ENCODE peak calls at places on chromosomes 16 and 17, in six cellular contexts. K, A, C, J, G and L are unnamed samples.

GRCh38 chr16:72124761-72125634 is 31.4 kb downstream of the DHX38 start:
- DNase-seq in K (peak), A (peak), C (peak), J (peak), G (peak), L (peak)

GRCh38 chr17:41689497-41690299 is 1.0 kb downstream of the EIF1 start:
- DNase-seq in K (no peak), A (no peak), C (peak), J (peak), G (peak), L (peak)

GRCh38 chr17:1487939-1488825 is 4.3 kb downstream of the MYO1C start:
- DNase-seq in K (no peak), A (peak), C (peak), J (peak), G (peak), L (peak)

GRCh38 chr17:3986939-3987335 is 22.7 kb upstream of the ATP2A3 start:
- DNase-seq in K (no peak), A (no peak), C (no peak), J (no peak), G (no peak), L (no peak)

GRCh38 chr16:9123871-9124270 is 32.4 kb downstream of the HAPSTR1 start:
- DNase-seq in K (no peak), A (no peak), C (no peak), J (peak), G (peak), L (no peak)

GRCh38 chr16:2212362-2213324 is 2.0 kb upstream of the BRICD5 start:
- DNase-seq in K (no peak), A (no peak), C (no peak), J (peak), G (no peak), L (no peak)

GRCh38 chr17:78875738-78876597 is 27.0 kb downstream of the CEP295NL start:
- DNase-seq in K (no peak), A (no peak), C (no peak), J (no peak), G (peak), L (peak)

GRCh38 chr17:968812-969766 is 10.5 kb downstream of the NXN start:
- DNase-seq in K (no peak), A (no peak), C (no peak), J (no peak), G (no peak), L (no peak)

GRCh38 chr17:74545456-74546230 is at the start of gene CD300C:
- DNase-seq in K (no peak), A (no peak), C (no peak), J (peak), G (no peak), L (no peak)

GRCh38 chr16:10114411-10114810 is 67.8 kb downstream of the GRIN2A start:
- DNase-seq in K (no peak), A (no peak), C (no peak), J (no peak), G (peak), L (no peak)

GRCh38 chr17:59811209-59811608 is 81.5 kb downstream of the TUBD1 start:
- DNase-seq in K (no peak), A (no peak), C (no peak), J (no peak), G (no peak), L (no peak)

GRCh38 chr16:12016166-12016947 is 39.8 kb downstream of the SNX29 start:
- DNase-seq in K (no peak), A (no peak), C (no peak), J (no peak), G (peak), L (peak)

GRCh38 chr17:49986396-49987289 is 8.4 kb downstream of the DLX3 start:
- DNase-seq in K (no peak), A (no peak), C (no peak), J (no peak), G (no peak), L (no peak)

GRCh38 chr17:79777166-79777843 is 643 bp upstream of the CBX2 start:
- DNase-seq in K (no peak), A (peak), C (peak), J (no peak), G (peak), L (peak)

GRCh38 chr17:4509402-4509801 is 10.7 kb downstream of the SPNS2 start:
- DNase-seq in K (no peak), A (no peak), C (no peak), J (no peak), G (no peak), L (no peak)

GRCh38 chr16:67263201-67263600 is 14.4 kb downstream of the SLC9A5 start:
- DNase-seq in K (no peak), A (no peak), C (no peak), J (no peak), G (no peak), L (no peak)

GRCh38 chr16:54269461-54269860 is 17.1 kb downstream of the IRX3 start:
- DNase-seq in K (no peak), A (no peak), C (no peak), J (no peak), G (no peak), L (no peak)

GRCh38 chr16:27670071-27670825 is 120.3 kb downstream of the KATNIP start:
- DNase-seq in K (no peak), A (no peak), C (no peak), J (no peak), G (no peak), L (no peak)

GRCh38 chr17:3845361-3845753 is 689 bp downstream of the NCBP3 start:
- DNase-seq in K (no peak), A (no peak), C (no peak), J (no peak), G (no peak), L (peak)

GRCh38 chr17:66725956-66726355 is 109.0 kb upstream of the CACNG5 start:
- DNase-seq in K (no peak), A (no peak), C (no peak), J (no peak), G (no peak), L (no peak)

GRCh38 chr17:17944743-17945142 is 27.5 kb downstream of the TOM1L2 start:
- DNase-seq in K (no peak), A (no peak), C (peak), J (no peak), G (no peak), L (no peak)

GRCh38 chr17:12983986-12984932 is 33.6 kb downstream of the ELAC2 start:
- DNase-seq in K (no peak), A (no peak), C (no peak), J (peak), G (peak), L (peak)

GRCh38 chr16:81987121-81987520 is 24.1 kb downstream of the SDR42E1 start:
- DNase-seq in K (no peak), A (no peak), C (no peak), J (no peak), G (no peak), L (no peak)

GRCh38 chr17:78671607-78672404 is 94.6 kb upstream of the DNAH17 start:
- DNase-seq in K (no peak), A (no peak), C (no peak), J (no peak), G (peak), L (peak)

GRCh38 chr17:79609175-79609589 is 1.7 kb downstream of the RBFOX3 start:
- DNase-seq in K (no peak), A (no peak), C (peak), J (no peak), G (no peak), L (no peak)

GRCh38 chr17:79803997-79804855 is 7.3 kb upstream of the CBX8 start:
- DNase-seq in K (no peak), A (no peak), C (peak), J (no peak), G (no peak), L (no peak)

GRCh38 chr17:16407911-16408588 is 7.3 kb upstream of the TRPV2 start:
- DNase-seq in K (no peak), A (peak), C (peak), J (peak), G (peak), L (peak)

GRCh38 chr17:39134878-39135277 is 16.6 kb downstream of the PLXDC1 start:
- DNase-seq in K (no peak), A (no peak), C (no peak), J (no peak), G (no peak), L (no peak)

GRCh38 chr17:1100382-1100781 is 79.4 kb downstream of the ABR start:
- DNase-seq in K (no peak), A (no peak), C (no peak), J (no peak), G (no peak), L (no peak)

GRCh38 chr17:54898576-54898975 is 2.1 kb upstream of the TOM1L1 start:
- DNase-seq in K (no peak), A (no peak), C (no peak), J (no peak), G (no peak), L (no peak)

GRCh38 chr17:77423589-77424451 is 283.1 kb downstream of the SEC14L1 start:
- DNase-seq in K (no peak), A (peak), C (no peak), J (peak), G (peak), L (peak)

GRCh38 chr16:49023095-49023494 is 258.5 kb downstream of the CBLN1 start:
- DNase-seq in K (no peak), A (peak), C (no peak), J (no peak), G (peak), L (peak)

GRCh38 chr17:21677126-21677910 is 15.0 kb upstream of the KCNJ18 start:
- DNase-seq in K (no peak), A (no peak), C (no peak), J (no peak), G (no peak), L (no peak)

GRCh38 chr17:65660947-65661346 is 99.5 kb upstream of the AXIN2 start:
- DNase-seq in K (no peak), A (no peak), C (no peak), J (no peak), G (peak), L (peak)

GRCh38 chr16:23940111-23940510 is 104.3 kb downstream of the PRKCB start:
- DNase-seq in K (no peak), A (no peak), C (no peak), J (no peak), G (no peak), L (no peak)

GRCh38 chr16:23944381-23944780 is 108.6 kb downstream of the PRKCB start:
- DNase-seq in K (no peak), A (no peak), C (no peak), J (no peak), G (no peak), L (no peak)

GRCh38 chr16:23941963-23942564 is 106.3 kb downstream of the PRKCB start:
- DNase-seq in K (no peak), A (no peak), C (no peak), J (no peak), G (no peak), L (no peak)

GRCh38 chr16:23943604-23944003 is 107.8 kb downstream of the PRKCB start:
- DNase-seq in K (no peak), A (no peak), C (no peak), J (no peak), G (no peak), L (no peak)

GRCh38 chr16:23941025-23941424 is 105.2 kb downstream of the PRKCB start:
- DNase-seq in K (no peak), A (no peak), C (no peak), J (no peak), G (no peak), L (no peak)
- TF ChIP-seq CTCF in K (no peak), A (no peak), C (no peak), J (no peak), G (no peak), L (no peak)

GRCh38 chr16:87320510-87321227 is 3.5 kb upstream of the C16orf95 start:
- DNase-seq in K (no peak), A (no peak), C (no peak), J (no peak), G (no peak), L (no peak)
- TF ChIP-seq CTCF in K (no peak), A (no peak), C (no peak), J (no peak), G (no peak), L (no peak)

GRCh38 chr17:48068491-48068961 is 20.4 kb downstream of the NFE2L1 start:
- DNase-seq in K (no peak), A (no peak), C (no peak), J (no peak), G (peak), L (peak)
- TF ChIP-seq CTCF in K (no peak), A (no peak), C (peak), J (no peak), G (peak), L (peak)

DNA sequence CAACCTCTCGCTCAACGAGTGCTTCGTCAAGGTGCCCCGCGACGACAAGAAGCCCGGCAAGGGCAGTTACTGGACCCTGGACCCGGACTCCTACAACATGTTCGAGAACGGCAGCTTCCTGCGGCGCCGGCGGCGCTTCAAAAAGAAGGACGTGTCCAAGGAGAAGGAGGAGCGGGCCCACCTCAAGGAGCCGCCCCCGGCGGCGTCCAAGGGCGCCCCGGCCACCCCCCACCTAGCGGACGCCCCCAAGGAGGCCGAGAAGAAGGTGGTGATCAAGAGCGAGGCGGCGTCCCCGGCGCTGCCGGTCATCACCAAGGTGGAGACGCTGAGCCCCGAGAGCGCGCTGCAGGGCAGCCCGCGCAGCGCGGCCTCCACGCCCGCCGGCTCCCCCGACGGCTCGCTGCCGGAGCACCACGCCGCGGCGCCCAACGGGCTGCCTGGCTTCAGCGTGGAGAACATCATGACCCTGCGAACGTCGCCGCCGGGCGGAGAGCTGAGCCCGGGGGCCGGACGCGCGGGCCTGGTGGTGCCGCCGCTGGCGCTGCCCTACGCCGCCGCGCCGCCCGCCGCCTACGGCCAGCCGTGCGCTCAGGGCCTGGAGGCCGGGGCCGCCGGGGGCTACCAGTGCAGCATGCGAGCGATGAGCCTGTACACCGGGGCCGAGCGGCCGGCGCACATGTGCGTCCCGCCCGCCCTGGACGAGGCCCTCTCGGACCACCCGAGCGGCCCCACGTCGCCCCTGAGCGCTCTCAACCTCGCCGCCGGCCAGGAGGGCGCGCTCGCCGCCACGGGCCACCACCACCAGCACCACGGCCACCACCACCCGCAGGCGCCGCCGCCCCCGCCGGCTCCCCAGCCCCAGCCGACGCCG is 1.3 kb downstream of the FOXC2 start:
- DNase-seq in K (no peak), A (no peak), C (peak), J (no peak), G (peak), L (peak)
- TF ChIP-seq CTCF in K (no peak), A (no peak), C (peak), J (no peak), G (no peak), L (no peak)

GRCh38 chr16:830871-831570 is 30.5 kb upstream of the GNG13 start:
- DNase-seq in K (no peak), A (no peak), C (no peak), J (no peak), G (no peak), L (no peak)
- TF ChIP-seq CTCF in K (no peak), A (no peak), C (no peak), J (no peak), G (no peak), L (no peak)

DNA sequence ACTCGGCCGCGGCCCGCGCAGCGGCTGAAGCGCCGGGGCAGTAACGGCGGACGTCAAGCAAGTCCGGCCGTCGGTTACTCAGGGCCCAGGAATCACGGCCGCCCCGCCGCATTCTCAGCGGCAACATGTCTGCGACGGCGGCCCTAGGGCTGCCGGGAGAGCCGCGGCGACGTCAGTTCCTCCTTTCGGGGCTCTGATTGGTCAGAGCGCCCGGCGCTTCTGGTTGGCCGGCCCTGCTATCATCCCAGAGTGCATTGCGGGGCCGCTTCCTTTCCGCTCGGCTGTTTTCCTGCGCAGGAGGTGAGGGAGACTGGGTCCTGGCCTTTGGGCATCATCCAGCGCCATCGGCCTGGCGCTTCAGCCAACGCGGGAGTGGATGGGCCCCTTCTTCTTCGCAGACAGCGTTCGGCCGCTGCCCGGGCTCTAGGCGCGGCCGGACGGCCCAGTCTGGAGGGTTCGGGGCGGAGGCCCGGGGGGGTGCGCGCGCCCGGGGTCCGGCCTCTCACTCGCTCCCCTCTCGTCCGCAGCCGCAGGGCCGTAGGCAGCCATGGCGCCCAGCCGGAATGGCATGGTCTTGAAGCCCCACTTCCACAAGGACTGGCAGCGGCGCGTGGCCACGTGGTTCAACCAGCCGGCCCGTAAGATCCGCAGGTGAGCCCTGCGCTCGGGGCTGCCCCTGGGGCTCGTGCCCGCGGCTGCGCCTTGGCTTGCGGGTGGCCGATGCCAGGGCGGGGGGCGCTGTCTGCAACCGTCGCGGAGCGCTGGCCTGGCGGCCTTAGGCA is at the start of gene RPL13:
- DNase-seq in K (peak), A (peak), C (peak), J (peak), G (peak), L (peak)
- TF ChIP-seq CTCF in K (no peak), A (peak), C (no peak), J (no peak), G (no peak), L (no peak)

GRCh38 chr17:43591750-43592562 is 45.8 kb upstream of the ETV4 start:
- DNase-seq in K (no peak), A (peak), C (peak), J (peak), G (peak), L (peak)
- TF ChIP-seq CTCF in K (no peak), A (no peak), C (no peak), J (no peak), G (no peak), L (no peak)